ENCODE peak calls at places on chromosomes 12 and 14, in six cellular contexts. T is substantia nigra, S is RWPE1, H is tibial nerve, D is brain microvascular endothelial cell, Z is ovary. E is an unnamed sample.

GRCh38 chr14:23550827-23551265 is 719 bp downstream of the ZFHX2 start:
- DNase-seq in T (no peak), S (peak), H (no peak), D (no peak), Z (no peak), E (no peak)

GRCh38 chr12:11705010-11705409 is 55.5 kb downstream of the ETV6 start:
- DNase-seq in T (no peak), S (peak), H (no peak), D (peak), Z (no peak), E (no peak)

GRCh38 chr12:132282031-132282949 is 47.1 kb downstream of the GALNT9 start:
- DNase-seq in T (no peak), S (no peak), H (no peak), D (no peak), Z (no peak), E (no peak)

GRCh38 chr12:120639771-120640721 is at the start of gene CABP1:
- DNase-seq in T (no peak), S (peak), H (no peak), D (no peak), Z (no peak), E (peak)

GRCh38 chr12:100356646-100357223 is at the start of gene SLC17A8:
- DNase-seq in T (no peak), S (no peak), H (no peak), D (no peak), Z (no peak), E (no peak)

GRCh38 chr12:3145546-3146310 is 68.5 kb downstream of the TSPAN9 start:
- DNase-seq in T (no peak), S (no peak), H (no peak), D (no peak), Z (no peak), E (no peak)

GRCh38 chr12:30021046-30021833 is 237.5 kb upstream of the TMTC1 start:
- DNase-seq in T (no peak), S (no peak), H (no peak), D (no peak), Z (no peak), E (no peak)

GRCh38 chr14:77139540-77140342 is 1.9 kb downstream of the ZDHHC22 start:
- DNase-seq in T (peak), S (peak), H (no peak), D (no peak), Z (no peak), E (no peak)

GRCh38 chr12:124640096-124640495 is 72.7 kb upstream of the NCOR2 start:
- DNase-seq in T (no peak), S (peak), H (no peak), D (peak), Z (no peak), E (no peak)

DNA sequence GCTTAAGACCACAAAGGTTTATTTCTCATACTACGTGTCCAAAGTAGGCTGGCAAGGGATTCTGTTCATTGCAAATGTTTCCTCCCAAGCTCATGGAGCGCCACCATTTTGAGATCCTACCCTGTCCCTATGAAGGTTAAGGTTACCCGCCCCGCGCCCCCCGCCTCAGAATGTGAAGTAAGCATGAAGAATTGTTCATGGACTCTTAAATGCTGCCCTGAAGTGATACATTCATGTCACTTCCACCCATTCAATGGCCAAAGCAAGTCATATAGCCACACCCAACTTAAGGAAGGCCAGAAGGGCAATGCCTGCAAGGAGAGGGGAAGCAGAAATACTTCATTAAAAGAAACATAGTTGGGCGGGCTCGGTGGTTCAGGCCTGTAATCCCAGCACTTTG is 4.2 kb downstream of the TMEM253 start:
- DNase-seq in T (no peak), S (no peak), H (no peak), D (no peak), Z (no peak), E (no peak)
- H3K27ac ChIP-seq in T (peak), S (peak), H (peak), D (no peak), Z (peak), E (peak)

GRCh38 chr12:122889658-122890561 is 6.0 kb downstream of the VPS37B start:
- DNase-seq in T (no peak), S (no peak), H (no peak), D (no peak), Z (no peak), E (no peak)

GRCh38 chr12:122895290-122895689 is 634 bp downstream of the VPS37B start:
- DNase-seq in T (no peak), S (no peak), H (no peak), D (no peak), Z (no peak), E (no peak)

GRCh38 chr12:122894173-122895121 is 1.5 kb downstream of the VPS37B start:
- DNase-seq in T (no peak), S (no peak), H (no peak), D (no peak), Z (no peak), E (no peak)

GRCh38 chr12:122893208-122894151 is 2.4 kb downstream of the VPS37B start:
- DNase-seq in T (no peak), S (no peak), H (no peak), D (no peak), Z (no peak), E (no peak)

DNA sequence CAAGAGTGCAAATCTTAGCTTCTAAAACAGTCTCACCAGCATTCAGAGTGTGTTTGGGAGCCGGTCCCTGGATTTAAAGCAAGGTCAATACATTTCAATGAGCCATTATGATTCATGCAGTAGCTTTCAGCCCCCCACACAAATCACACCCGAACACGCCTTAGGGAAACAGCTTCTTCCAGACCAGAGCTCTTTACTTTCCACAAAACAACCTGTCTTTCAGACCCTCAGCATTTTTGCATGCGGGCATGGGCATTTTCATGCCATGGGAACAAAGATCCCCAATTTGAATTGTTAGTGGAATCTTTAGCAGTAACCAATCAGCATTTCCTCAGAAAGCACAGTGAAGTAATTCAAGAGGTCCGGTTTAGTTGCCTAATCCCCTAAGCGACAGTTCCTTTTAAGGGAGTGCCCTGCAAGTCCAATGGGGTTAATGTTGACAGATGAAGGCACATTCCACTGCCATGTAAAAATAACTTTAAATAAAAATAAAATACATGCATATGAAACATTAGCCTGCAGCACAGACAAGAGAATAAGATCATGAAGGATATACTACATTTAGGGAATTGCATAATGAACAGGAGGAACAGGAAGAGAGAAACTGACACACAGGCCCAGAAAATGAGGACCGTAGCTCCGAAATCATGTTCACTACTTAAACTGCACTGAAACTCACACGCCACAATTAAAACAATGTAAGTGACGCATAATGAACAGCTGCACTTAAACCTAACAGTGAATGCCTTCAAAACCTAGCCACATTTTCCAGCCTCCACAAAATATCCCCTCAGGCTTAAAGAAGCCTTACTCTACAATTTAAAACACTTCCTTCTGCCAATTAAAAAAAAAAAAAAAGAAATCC is 4.0 kb downstream of the VPS37B start:
- DNase-seq in T (no peak), S (no peak), H (no peak), D (peak), Z (no peak), E (no peak)
- H3K27ac ChIP-seq in T (no peak), S (peak), H (peak), D (peak), Z (no peak), E (no peak)

DNA sequence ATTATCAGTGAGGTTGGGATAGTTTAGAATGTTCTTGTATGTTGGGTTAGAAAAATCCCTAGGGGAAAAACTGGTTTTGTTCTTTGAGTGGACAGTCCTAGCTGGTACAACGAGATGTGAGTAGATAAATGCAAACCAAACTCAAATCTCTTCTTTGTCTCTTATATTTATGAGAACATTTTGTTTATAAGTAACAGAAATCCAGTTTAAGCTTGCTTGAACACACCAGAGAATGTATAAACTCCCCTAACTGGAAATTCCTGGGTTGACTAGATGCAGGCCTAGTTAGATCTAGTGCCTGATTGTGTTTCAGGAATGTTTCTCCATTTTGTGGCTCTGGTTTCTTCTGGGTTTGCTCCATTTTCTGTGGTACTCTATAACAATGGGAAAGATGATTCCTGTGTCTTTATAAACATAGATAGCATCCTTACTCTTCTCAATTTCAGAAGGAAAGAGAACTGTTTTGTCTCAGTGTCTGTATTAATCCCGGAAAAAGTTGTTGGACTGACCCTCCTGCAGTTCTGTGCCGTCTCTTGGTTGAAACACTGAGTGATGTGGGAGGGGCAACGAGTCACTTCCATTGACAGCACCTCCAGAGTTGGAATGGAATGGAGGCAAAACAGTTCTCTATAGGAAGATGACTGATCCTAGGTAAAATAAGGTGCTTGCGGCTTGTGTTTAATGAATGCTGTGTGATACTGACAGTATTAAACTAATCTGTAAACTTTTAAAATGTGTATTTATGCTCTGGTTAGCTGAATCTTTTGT is 244.8 kb downstream of the TMTC2 start:
- DNase-seq in T (no peak), S (no peak), H (no peak), D (no peak), Z (no peak), E (no peak)
- H3K27ac ChIP-seq in T (peak), S (no peak), H (no peak), D (no peak), Z (no peak), E (no peak)

DNA sequence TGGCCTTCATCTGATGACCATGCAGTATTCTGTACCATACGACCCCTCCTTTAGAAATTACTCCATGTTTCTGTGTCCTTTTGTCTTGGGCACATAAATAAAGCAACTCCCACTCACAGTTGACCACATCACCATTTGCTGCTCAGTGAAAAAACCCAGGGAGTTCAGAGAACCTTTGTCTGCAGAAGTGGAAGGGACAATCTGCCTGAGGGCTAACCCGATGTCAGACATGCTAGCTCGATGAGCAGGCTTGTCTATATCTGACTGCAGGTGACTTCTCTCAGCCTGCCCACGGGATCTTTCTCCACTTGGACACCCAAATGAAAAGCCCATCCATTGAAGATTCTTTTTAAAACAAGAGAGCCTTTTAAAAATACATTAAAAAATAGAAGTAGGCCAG is 45.7 kb upstream of the GRIP1 start:
- DNase-seq in T (no peak), S (no peak), H (no peak), D (no peak), Z (no peak), E (no peak)
- H3K27ac ChIP-seq in T (no peak), S (no peak), H (no peak), D (no peak), Z (no peak), E (no peak)

GRCh38 chr14:39491134-39491541 is 58.9 kb upstream of the FBXO33 start:
- DNase-seq in T (no peak), S (peak), H (no peak), D (peak), Z (no peak), E (no peak)
- H3K27ac ChIP-seq in T (no peak), S (no peak), H (no peak), D (no peak), Z (no peak), E (peak)